ENCODE peak calls at places on chromosomes 7 and 10, in ten cellular contexts. W, T, Y, Z, I, H, D, G, O and M are unnamed samples. For H3K4me1, the result is how much of the 10 kb centered on the place peaks cover.

GRCh38 chr7:1564603-1565022 is 5.2 kb downstream of the PSMG3 start:
- DNase-seq in W (no peak), T (no peak), Y (no peak), Z (no peak), I (no peak), H (no peak), D (no peak), G (no peak), O (no peak), M (no peak)

GRCh38 chr7:514651-515598 is 4.7 kb downstream of the PDGFA start:
- DNase-seq in W (no peak), T (no peak), Y (peak), Z (peak), I (peak), H (peak), D (no peak), G (peak), O (peak), M (no peak)

GRCh38 chr7:1354661-1355567 is 104.4 kb downstream of the MICALL2 start:
- DNase-seq in W (peak), T (no peak), Y (no peak), Z (no peak), I (no peak), H (no peak), D (no peak), G (no peak), O (no peak), M (no peak)

GRCh38 chr10:97765201-97765600 is 6.6 kb downstream of the SFRP5 start:
- DNase-seq in W (no peak), T (no peak), Y (no peak), Z (no peak), I (no peak), H (peak), D (no peak), G (no peak), O (no peak), M (no peak)

GRCh38 chr10:88926484-88927249 is 25.9 kb downstream of the ACTA2 start:
- DNase-seq in W (no peak), T (no peak), Y (no peak), Z (peak), I (no peak), H (no peak), D (no peak), G (no peak), O (no peak), M (no peak)

GRCh38 chr7:141012044-141012685 is 2.6 kb downstream of the MRPS33 start:
- DNase-seq in W (peak), T (peak), Y (peak), Z (peak), I (peak), H (peak), D (peak), G (peak), O (peak), M (peak)

GRCh38 chr10:5896765-5897340 is 6.8 kb downstream of the FBH1 start:
- DNase-seq in W (no peak), T (no peak), Y (no peak), Z (no peak), I (no peak), H (no peak), D (no peak), G (no peak), O (no peak), M (no peak)

GRCh38 chr10:132961864-132962622 is 19.7 kb upstream of the CFAP46 start:
- DNase-seq in W (peak), T (no peak), Y (no peak), Z (peak), I (peak), H (peak), D (no peak), G (peak), O (peak), M (peak)

GRCh38 chr7:2099036-2099957 is 133.4 kb downstream of the MAD1L1 start:
- DNase-seq in W (no peak), T (no peak), Y (peak), Z (peak), I (no peak), H (no peak), D (no peak), G (no peak), O (no peak), M (no peak)

GRCh38 chr7:3092468-3092867 is 48.8 kb upstream of the CARD11 start:
- DNase-seq in W (peak), T (no peak), Y (peak), Z (no peak), I (peak), H (peak), D (no peak), G (no peak), O (peak), M (peak)

DNA sequence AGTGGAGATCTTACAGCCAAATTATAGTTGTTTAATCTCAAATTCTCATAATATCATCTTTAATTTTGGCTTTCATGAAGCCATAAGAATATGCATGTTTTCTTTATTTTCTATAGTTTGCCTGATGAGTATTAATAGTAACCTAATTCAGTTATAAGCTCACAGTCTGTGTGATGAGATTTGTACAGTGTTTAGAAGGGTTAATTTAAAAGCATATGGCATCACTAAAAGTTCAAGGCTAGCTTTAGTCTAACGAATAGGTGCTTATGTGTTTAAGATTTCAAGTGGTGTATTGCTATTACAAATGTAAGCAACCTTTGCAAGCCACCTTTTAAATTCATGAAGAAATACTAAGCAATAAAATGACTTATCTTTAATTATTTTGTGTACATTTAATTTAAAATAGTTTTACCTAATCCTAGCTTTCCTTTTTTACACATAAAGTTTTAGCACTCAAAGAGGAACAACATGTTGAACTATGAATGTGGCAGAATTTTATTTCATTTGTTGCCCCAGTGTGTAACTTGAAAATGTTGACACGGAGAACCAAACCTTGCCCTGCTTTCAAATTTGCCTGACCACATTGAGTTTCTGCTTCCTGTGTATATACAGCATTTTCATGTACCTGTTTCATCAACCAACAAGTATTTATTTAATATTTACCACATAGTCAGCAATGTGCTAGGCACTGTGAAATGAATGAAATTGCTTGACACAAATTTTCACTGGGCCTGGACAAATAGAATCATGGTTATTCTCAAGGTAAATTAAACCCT is 41.5 kb downstream of the TET1 start:
- DNase-seq in W (no peak), T (no peak), Y (no peak), Z (no peak), I (no peak), H (no peak), D (no peak), G (no peak), O (no peak), M (no peak)
- H3K4me1 ChIP-seq in W (under half), T (under half), Y (under half), Z (under half), I (under half), H (under half), D (under half), G (under half), O (under half), M (under half)

GRCh38 chr10:114420811-114421485 is 16.6 kb upstream of the AFAP1L2 start:
- DNase-seq in W (no peak), T (no peak), Y (no peak), Z (no peak), I (no peak), H (no peak), D (peak), G (no peak), O (no peak), M (no peak)
- TF ChIP-seq CTCF in W (no peak), T (no peak), Y (no peak), Z (no peak), I (no peak), H (no peak), D (no peak), G (no peak), O (no peak), M (no peak)

GRCh38 chr7:106425017-106425719 is 140.4 kb upstream of the NAMPT start:
- DNase-seq in W (peak), T (no peak), Y (no peak), Z (peak), I (peak), H (peak), D (peak), G (no peak), O (no peak), M (peak)
- H3K27ac ChIP-seq in W (peak), T (no peak), Y (no peak), Z (no peak), I (peak), H (peak), D (peak), G (no peak), O (peak), M (peak)

GRCh38 chr10:110220383-110220782 is 13.0 kb downstream of the MXI1 start:
- DNase-seq in W (no peak), T (no peak), Y (no peak), Z (no peak), I (peak), H (no peak), D (no peak), G (no peak), O (peak), M (peak)
- H3K4me1 ChIP-seq in W (under half), T (under half), Y (under half), Z (under half), I (under half), H (half or more), D (under half), G (under half), O (under half), M (under half)

GRCh38 chr7:73736885-73737284 is 1.7 kb downstream of the ABHD11 start:
- DNase-seq in W (no peak), T (no peak), Y (no peak), Z (no peak), I (no peak), H (no peak), D (no peak), G (no peak), O (no peak), M (peak)

GRCh38 chr7:73735526-73735905 is 3.1 kb downstream of the ABHD11 start:
- DNase-seq in W (no peak), T (no peak), Y (no peak), Z (no peak), I (no peak), H (peak), D (no peak), G (no peak), O (no peak), M (no peak)

GRCh38 chr7:73732397-73732796 is 6.2 kb downstream of the ABHD11 start:
- DNase-seq in W (no peak), T (no peak), Y (no peak), Z (no peak), I (no peak), H (no peak), D (no peak), G (no peak), O (no peak), M (no peak)

GRCh38 chr7:73737491-73738219 is 947 bp downstream of the ABHD11 start:
- DNase-seq in W (peak), T (no peak), Y (no peak), Z (no peak), I (no peak), H (no peak), D (no peak), G (no peak), O (no peak), M (no peak)

DNA sequence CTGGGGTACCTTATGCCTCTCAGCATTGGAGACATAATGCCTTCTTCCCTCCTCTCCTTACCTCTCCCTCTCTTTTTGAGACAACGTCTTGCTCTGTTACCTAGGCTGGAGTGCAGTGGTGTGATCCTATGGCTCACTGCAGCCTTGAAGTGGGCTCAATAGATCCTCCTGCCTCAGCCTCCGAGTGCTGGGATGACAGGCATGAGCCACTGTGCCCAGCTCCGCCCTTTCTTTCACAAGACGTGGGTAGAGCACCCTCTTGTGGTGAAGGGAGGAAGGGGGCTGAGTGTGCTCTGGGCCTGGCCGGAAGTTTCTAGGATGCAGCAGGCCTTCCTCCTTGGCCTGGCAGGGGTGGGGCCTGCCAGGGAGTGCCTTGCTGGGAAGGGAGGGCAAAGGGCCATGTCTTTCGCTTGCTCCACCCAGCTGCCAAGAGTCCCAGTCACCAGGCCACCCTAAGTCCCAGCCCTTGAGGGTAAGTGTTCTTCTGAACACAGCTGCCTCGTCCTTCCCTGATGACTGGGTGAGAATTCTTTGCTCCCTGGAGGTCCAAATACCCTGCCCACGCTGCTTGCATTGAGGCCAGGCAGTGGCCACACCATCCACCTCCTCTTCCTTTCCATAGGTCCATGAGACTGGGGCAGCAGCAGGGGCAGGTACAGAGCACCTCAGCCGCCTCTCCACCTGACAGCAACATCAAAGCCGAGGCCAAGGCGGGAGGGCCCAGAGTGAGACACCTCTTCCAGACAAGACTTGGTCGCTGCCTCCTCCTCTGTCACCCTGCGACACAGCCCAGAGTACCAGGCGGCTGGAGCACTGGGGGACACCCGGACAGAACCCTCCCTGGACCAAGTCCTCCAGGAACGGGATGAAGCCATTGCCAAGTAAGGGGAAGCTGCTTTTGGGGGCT is 3.7 kb downstream of the ABHD11 start:
- DNase-seq in W (peak), T (peak), Y (peak), Z (peak), I (peak), H (peak), D (peak), G (peak), O (peak), M (peak)
- TF ChIP-seq CTCF in W (peak), T (no peak), Y (peak), Z (peak), I (peak), H (peak), D (peak), G (no peak), O (peak), M (peak)

GRCh38 chr10:71863203-71863602 is 12.2 kb upstream of the PSAP start:
- DNase-seq in W (no peak), T (no peak), Y (no peak), Z (no peak), I (no peak), H (no peak), D (no peak), G (no peak), O (no peak), M (no peak)
- H3K27ac ChIP-seq in W (no peak), T (no peak), Y (peak), Z (no peak), I (no peak), H (no peak), D (no peak), G (no peak), O (no peak), M (no peak)

GRCh38 chr7:75962607-75963382 is 31.6 kb downstream of the TMEM120A start:
- DNase-seq in W (no peak), T (no peak), Y (no peak), Z (peak), I (peak), H (no peak), D (no peak), G (no peak), O (peak), M (peak)
- H3K4me1 ChIP-seq in W (under half), T (under half), Y (under half), Z (under half), I (under half), H (under half), D (under half), G (under half), O (under half), M (under half)